ENCODE peak calls at places on chromosome 6, in seven cellular contexts. J is DND-41, W is A673, B is keratinocyte, R is fibroblast of lung, H is GM23248, N is HCT116. E is an unnamed sample.

GRCh38 chr6:144744720-144745119 is 459.6 kb downstream of the UTRN start:
- DNase-seq in J (no peak), W (no peak), B (no peak), R (no peak), H (no peak), N (no peak), E (no peak)

GRCh38 chr6:115551510-115551909 is 509.2 kb downstream of the FRK start:
- DNase-seq in J (no peak), W (peak), B (no peak), R (peak), H (no peak), N (no peak), E (no peak)

GRCh38 chr6:105326838-105327745 is 75.8 kb downstream of the PREP start:
- DNase-seq in J (no peak), W (no peak), B (no peak), R (peak), H (peak), N (peak), E (no peak)

GRCh38 chr6:152697634-152698033 is at the start of gene MYCT1:
- DNase-seq in J (no peak), W (no peak), B (no peak), R (peak), H (no peak), N (no peak), E (no peak)

GRCh38 chr6:167034056-167034455 is 34.9 kb downstream of the CEP43 start:
- DNase-seq in J (no peak), W (no peak), B (no peak), R (no peak), H (no peak), N (no peak), E (no peak)

GRCh38 chr6:151191477-151191995 is 48.2 kb upstream of the AKAP12 start:
- DNase-seq in J (no peak), W (no peak), B (no peak), R (no peak), H (no peak), N (no peak), E (no peak)

GRCh38 chr6:163148781-163149534 is 265.6 kb upstream of the QKI start:
- DNase-seq in J (no peak), W (no peak), B (no peak), R (no peak), H (no peak), N (no peak), E (no peak)

GRCh38 chr6:17714177-17714576 is 7.5 kb upstream of the NUP153 start:
- DNase-seq in J (no peak), W (no peak), B (no peak), R (no peak), H (no peak), N (no peak), E (no peak)

GRCh38 chr6:127641905-127642304 is 64.9 kb downstream of the C6orf58 start:
- DNase-seq in J (peak), W (peak), B (no peak), R (peak), H (peak), N (peak), E (peak)

GRCh38 chr6:41355952-41356351 is 20.5 kb downstream of the NCR2 start:
- DNase-seq in J (no peak), W (no peak), B (no peak), R (no peak), H (no peak), N (no peak), E (no peak)

GRCh38 chr6:27650620-27651370 is 177.9 kb upstream of the ZNF184 start:
- DNase-seq in J (peak), W (peak), B (peak), R (peak), H (peak), N (peak), E (no peak)

GRCh38 chr6:113644861-113645575 is 212.1 kb upstream of the MARCKS start:
- DNase-seq in J (no peak), W (no peak), B (peak), R (peak), H (peak), N (peak), E (no peak)

GRCh38 chr6:157559201-157559756 is 178.3 kb downstream of the ZDHHC14 start:
- DNase-seq in J (no peak), W (no peak), B (no peak), R (no peak), H (no peak), N (no peak), E (no peak)

GRCh38 chr6:157840776-157841175 is 17.7 kb downstream of the SNX9 start:
- DNase-seq in J (no peak), W (peak), B (no peak), R (peak), H (peak), N (no peak), E (no peak)

GRCh38 chr6:112839525-112839961 is 492.4 kb downstream of the RFPL4B start:
- DNase-seq in J (no peak), W (peak), B (no peak), R (peak), H (peak), N (no peak), E (no peak)

GRCh38 chr6:122012576-122012975 is 386.9 kb upstream of the HSF2 start:
- DNase-seq in J (no peak), W (no peak), B (no peak), R (no peak), H (peak), N (no peak), E (no peak)

GRCh38 chr6:77173472-77174074 is 289.7 kb downstream of the HTR1B start:
- DNase-seq in J (no peak), W (no peak), B (no peak), R (no peak), H (peak), N (no peak), E (no peak)

GRCh38 chr6:106832766-106833510 is 141.6 kb downstream of the CD24 start:
- DNase-seq in J (no peak), W (no peak), B (no peak), R (no peak), H (no peak), N (no peak), E (no peak)

GRCh38 chr6:31701666-31702420 is 1.3 kb downstream of the ABHD16A start:
- DNase-seq in J (no peak), W (no peak), B (no peak), R (peak), H (peak), N (no peak), E (no peak)

GRCh38 chr6:158831571-158831970 is 12.4 kb upstream of the EZR start:
- DNase-seq in J (no peak), W (no peak), B (no peak), R (no peak), H (no peak), N (no peak), E (no peak)

GRCh38 chr6:88371480-88371879 is 205.3 kb upstream of the CNR1 start:
- DNase-seq in J (no peak), W (no peak), B (no peak), R (no peak), H (no peak), N (no peak), E (no peak)

DNA sequence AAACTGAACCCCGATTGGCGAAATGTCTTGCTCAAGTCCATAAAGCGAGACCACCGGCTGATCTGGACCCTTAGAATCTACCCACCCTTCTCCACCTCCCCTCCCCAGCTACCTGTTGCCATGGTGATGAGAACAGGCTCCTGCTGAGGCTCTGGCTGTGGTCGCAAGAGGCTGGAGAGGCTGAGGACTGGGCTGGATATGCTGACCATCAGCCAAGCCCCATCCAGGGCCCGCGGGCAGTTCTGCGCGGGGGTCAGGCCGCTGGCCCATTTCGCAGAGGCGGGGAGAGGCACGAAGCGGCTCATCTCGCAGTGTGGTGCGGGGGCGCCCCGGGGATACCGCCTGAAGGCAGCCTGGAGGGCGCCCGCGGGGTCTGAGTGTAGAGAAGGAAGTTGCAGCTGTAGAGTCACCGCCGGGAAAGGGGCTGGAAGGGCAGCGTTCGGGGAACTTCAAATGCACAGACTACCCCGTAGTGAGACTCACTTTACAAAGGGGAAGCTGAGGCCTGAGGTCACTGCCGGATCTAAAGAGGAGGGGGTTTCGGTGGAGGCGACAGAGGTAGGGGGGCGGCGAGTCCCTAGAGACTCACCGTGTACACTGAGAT is 671 bp downstream of the TAPBP start:
- DNase-seq in J (peak), W (peak), B (no peak), R (peak), H (peak), N (no peak), E (peak)
- TF ChIP-seq EZH2 in J (no peak), W (no peak), B (no peak), R (no peak), H (no peak), N (no peak), E (no peak)

DNA sequence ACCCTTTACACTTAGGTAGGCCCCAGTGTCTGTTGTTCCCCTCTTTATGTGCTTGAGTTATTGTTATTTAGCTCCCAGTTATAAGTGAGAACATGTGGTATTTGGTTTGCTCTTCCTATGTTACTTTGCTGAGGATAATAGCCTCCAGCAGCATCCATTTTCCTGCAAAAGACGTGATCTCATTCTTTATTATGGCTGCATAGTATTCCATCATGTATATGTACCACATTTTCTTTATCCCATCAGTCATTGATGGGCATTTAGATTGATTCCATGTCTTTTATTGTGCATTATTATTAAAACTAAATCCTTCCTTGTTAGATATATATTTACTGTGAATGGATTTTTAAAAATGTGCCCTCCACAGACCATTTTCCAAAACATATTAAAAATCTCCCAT is 1137.3 kb upstream of the ADGRB3 start:
- DNase-seq in J (no peak), W (no peak), B (no peak), R (no peak), H (no peak), N (no peak), E (no peak)
- TF ChIP-seq EZH2 in J (no peak), W (no peak), B (no peak), R (no peak), H (no peak), N (no peak), E (no peak)

DNA sequence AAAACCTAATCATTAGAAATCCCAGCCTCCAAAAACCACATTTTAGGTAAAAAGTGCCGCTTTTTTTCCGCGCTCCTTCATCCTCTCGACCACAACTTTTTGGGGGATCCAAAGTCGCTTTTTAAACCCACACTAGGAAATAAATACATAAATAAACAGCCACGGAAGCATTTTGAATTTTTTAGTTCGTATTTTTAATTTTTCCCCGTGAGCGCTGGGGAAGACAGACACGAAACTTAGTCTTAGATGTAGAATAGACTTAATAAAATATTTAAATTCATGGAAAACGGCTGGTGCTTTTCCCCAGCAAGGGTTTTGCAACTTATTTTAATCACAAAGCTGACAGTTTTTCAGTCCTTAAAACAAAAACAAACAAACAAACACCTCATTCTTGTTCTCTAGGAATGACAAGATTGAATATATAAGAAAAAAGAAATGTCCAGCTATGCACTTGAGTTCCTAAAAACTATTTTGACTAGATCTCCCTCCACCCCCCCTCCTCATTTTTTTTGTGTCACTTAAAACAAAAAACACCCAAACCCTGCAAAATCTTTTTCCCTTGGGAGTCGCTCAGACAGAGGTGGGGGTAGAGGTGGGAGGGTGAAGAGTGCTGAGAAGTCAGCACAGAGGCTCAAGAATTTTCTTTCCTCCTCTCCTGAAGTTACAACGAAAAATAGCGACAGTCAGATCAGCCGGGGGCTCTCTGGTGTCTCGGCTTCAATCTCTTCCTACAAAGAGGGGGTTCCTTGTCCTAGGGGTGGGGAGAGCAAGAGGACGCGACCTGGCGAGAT is 43.4 kb upstream of the SUPT3H start:
- DNase-seq in J (no peak), W (peak), B (no peak), R (peak), H (peak), N (no peak), E (no peak)
- TF ChIP-seq EZH2 in J (no peak), W (no peak), B (no peak), R (no peak), H (no peak), N (no peak), E (no peak)

GRCh38 chr6:30169658-30170614 is 6.6 kb downstream of the TRIM15 start:
- DNase-seq in J (peak), W (peak), B (no peak), R (peak), H (peak), N (peak), E (peak)

GRCh38 chr6:30175765-30176164 is 12.4 kb downstream of the TRIM15 start:
- DNase-seq in J (no peak), W (no peak), B (no peak), R (no peak), H (no peak), N (no peak), E (no peak)

GRCh38 chr6:30167101-30167500 is 3.8 kb downstream of the TRIM15 start:
- DNase-seq in J (no peak), W (no peak), B (no peak), R (no peak), H (no peak), N (no peak), E (peak)

GRCh38 chr6:30171677-30172471 is 8.5 kb downstream of the TRIM15 start:
- DNase-seq in J (no peak), W (no peak), B (no peak), R (peak), H (peak), N (no peak), E (no peak)
- TF ChIP-seq EZH2 in J (no peak), W (peak), B (peak), R (peak), H (peak), N (no peak), E (no peak)

GRCh38 chr6:150142657-150143501 is at the start of gene PPP1R14C:
- DNase-seq in J (no peak), W (peak), B (no peak), R (no peak), H (peak), N (no peak), E (no peak)
- TF ChIP-seq EZH2 in J (no peak), W (no peak), B (no peak), R (no peak), H (no peak), N (no peak), E (no peak)

DNA sequence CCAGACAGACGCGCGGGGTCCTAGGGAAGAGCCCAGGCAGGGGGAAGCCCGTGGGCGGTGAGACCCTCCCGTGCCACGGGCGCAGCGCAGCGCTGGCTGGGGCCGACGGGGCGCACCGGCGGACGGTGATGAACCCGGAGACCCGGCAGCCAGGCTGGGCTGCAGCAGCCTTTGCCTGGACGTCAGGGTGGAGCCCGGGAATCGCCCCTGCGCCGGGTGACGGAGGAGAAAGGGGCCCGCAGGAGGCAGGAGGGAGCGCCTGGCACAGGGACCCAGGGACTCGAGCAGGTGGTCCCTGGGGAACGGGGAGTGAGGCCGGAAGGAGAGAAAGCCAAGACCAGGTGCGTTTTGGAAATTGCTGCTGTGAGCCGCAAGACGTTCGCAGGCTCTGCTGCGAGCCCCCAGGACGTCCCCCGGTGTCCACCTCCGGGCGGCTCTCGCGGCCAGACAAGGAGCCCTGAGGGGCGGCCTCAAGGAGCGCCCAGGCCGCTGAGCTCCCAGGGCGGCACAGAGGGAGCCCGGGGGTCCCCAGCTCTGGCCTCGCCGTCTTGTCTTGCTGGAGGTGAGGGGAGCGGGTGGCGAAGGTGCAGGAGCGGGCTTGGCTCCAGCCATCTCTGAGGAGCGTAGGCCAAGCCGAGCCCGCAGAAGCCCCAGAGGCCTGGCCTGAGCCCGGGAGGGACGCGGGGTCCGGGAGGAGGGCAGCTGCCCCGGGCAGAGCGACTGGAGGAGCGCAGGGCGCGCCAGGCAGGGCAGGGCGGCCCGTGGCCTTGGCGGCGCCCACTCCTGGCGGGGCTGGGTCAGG is 191.2 kb upstream of the PDE10A start:
- DNase-seq in J (no peak), W (no peak), B (no peak), R (no peak), H (no peak), N (no peak), E (no peak)
- TF ChIP-seq EZH2 in J (no peak), W (peak), B (no peak), R (no peak), H (no peak), N (no peak), E (no peak)

GRCh38 chr6:4727671-4728435 is 48.4 kb upstream of the CDYL start:
- DNase-seq in J (no peak), W (no peak), B (no peak), R (no peak), H (peak), N (no peak), E (peak)
- TF ChIP-seq EZH2 in J (no peak), W (no peak), B (no peak), R (no peak), H (no peak), N (no peak), E (no peak)